ENCODE peak calls at places on chromosomes 12 and 14, in seven cellular contexts. W is PC-3, K is A549, U is psoas muscle, S is heart left ventricle, D is thoracic aorta, B is pancreas. Q is an unnamed sample.

GRCh38 chr12:96091833-96092232 is 56.4 kb upstream of the LTA4H start:
- DNase-seq in W (peak; percentile 40), K (no peak), U (no peak), S (no peak), D (no peak), B (no peak), Q (no peak)

GRCh38 chr12:120932956-120933526 is 28.9 kb upstream of the SPPL3 start:
- DNase-seq in W (no peak), K (no peak), U (no peak), S (no peak), D (no peak), B (no peak), Q (no peak)

GRCh38 chr12:79299447-79300198 is 391.1 kb downstream of the PAWR start:
- DNase-seq in W (no peak), K (no peak), U (no peak), S (no peak), D (no peak), B (no peak), Q (no peak)

GRCh38 chr14:28412076-28412475 is 354.5 kb upstream of the FOXG1 start:
- DNase-seq in W (no peak), K (no peak), U (no peak), S (no peak), D (no peak), B (no peak), Q (no peak)

GRCh38 chr12:114440450-114441383 is 34.8 kb upstream of the TBX5 start:
- DNase-seq in W (no peak), K (no peak), U (no peak), S (no peak), D (no peak), B (no peak), Q (no peak)

GRCh38 chr12:107328442-107329133 is 235.2 kb upstream of the CRY1 start:
- DNase-seq in W (peak; percentile 53), K (peak; percentile 31), U (no peak), S (no peak), D (no peak), B (no peak), Q (no peak)

GRCh38 chr12:128825845-128826244 is 2.1 kb upstream of the SLC15A4 start:
- DNase-seq in W (no peak), K (no peak), U (no peak), S (no peak), D (no peak), B (no peak), Q (no peak)

GRCh38 chr14:75487155-75487671 is 35.1 kb upstream of the BATF start:
- DNase-seq in W (peak; percentile 55), K (no peak), U (no peak), S (no peak), D (no peak), B (no peak), Q (peak; percentile 5)

GRCh38 chr12:77343291-77343690 is 277.9 kb upstream of the E2F7 start:
- DNase-seq in W (peak; percentile 63), K (no peak), U (no peak), S (no peak), D (no peak), B (no peak), Q (no peak)

GRCh38 chr12:112183591-112184021 is 58.2 kb downstream of the TRAFD1 start:
- DNase-seq in W (no peak), K (no peak), U (no peak), S (no peak), D (no peak), B (no peak), Q (no peak)

GRCh38 chr12:112183141-112183581 is 57.8 kb downstream of the TRAFD1 start:
- DNase-seq in W (no peak), K (no peak), U (no peak), S (no peak), D (no peak), B (no peak), Q (no peak)

GRCh38 chr12:112185093-112185923 is 59.9 kb downstream of the TRAFD1 start:
- DNase-seq in W (no peak), K (no peak), U (peak; percentile 19), S (no peak), D (no peak), B (peak; percentile 67), Q (no peak)

GRCh38 chr12:112182499-112182898 is 57.1 kb downstream of the TRAFD1 start:
- DNase-seq in W (no peak), K (no peak), U (no peak), S (no peak), D (no peak), B (no peak), Q (no peak)

DNA sequence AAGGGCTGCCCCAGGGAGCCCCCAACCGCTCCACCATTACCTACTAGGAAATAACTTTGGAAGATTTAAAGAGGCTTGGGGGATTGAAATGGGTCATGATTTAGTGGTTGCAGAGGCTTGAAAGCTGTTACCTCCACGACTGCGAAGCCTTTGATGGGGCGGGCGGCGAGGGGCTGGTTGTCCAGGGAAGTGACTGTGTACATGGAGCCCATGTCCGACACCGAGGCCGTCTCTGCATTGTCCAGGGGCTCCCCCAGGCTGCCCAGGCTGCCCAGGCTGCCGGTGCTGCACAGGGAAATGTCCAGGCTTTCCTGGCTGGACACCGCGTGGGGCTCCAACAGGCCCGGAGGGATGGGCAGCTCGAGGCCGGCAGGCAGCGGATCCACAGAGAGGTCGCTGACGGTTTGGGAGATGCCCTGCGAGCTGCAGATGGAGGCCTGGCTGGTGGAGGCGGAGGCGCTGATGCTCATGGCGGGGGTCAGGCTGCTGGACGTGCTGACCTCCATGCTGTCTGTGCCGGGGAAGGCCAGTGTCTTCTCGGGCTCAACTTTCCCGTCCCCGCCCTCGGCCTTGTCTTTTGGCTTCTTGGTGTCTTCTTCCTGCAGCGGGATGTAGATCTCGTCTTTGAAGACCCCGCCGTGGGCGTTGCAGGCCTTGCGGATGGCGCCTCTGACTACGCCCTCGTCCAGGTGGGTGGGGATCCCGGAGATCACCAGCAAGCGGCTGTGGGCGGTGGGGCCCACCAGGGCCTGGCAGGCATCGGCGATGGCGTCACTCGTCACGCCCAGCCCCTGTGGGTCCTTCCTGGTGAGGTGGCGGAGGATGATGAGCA is 58.9 kb downstream of the TRAFD1 start:
- DNase-seq in W (no peak), K (no peak), U (no peak), S (no peak), D (no peak), B (peak; percentile 68), Q (no peak)
- H3K27ac ChIP-seq in W (no peak overlapping the region), K (no peak overlapping the region), U (no peak overlapping the region), S (no peak overlapping the region), D (no peak overlapping the region), B (no peak overlapping the region), Q (no peak overlapping the region)

GRCh38 chr12:74646831-74647230 is 109.2 kb downstream of the ATXN7L3B start:
- DNase-seq in W (peak; percentile 48), K (no peak), U (no peak), S (no peak), D (no peak), B (no peak), Q (no peak)
- TF ChIP-seq CTCF in W (peak; percentile 60), K (peak; percentile 42), U (no peak), S (no peak), D (no peak), B (no peak), Q (no peak)

GRCh38 chr14:94114589-94115067 is 4.1 kb downstream of the IFI27 start:
- DNase-seq in W (no peak), K (no peak), U (no peak), S (no peak), D (no peak), B (no peak), Q (no peak)
- H3K4me3 ChIP-seq in W (no peak overlapping the region), K (no peak overlapping the region), U (no peak overlapping the region), S (no peak overlapping the region), D (no peak overlapping the region), B (no peak overlapping the region), Q (no peak overlapping the region)

DNA sequence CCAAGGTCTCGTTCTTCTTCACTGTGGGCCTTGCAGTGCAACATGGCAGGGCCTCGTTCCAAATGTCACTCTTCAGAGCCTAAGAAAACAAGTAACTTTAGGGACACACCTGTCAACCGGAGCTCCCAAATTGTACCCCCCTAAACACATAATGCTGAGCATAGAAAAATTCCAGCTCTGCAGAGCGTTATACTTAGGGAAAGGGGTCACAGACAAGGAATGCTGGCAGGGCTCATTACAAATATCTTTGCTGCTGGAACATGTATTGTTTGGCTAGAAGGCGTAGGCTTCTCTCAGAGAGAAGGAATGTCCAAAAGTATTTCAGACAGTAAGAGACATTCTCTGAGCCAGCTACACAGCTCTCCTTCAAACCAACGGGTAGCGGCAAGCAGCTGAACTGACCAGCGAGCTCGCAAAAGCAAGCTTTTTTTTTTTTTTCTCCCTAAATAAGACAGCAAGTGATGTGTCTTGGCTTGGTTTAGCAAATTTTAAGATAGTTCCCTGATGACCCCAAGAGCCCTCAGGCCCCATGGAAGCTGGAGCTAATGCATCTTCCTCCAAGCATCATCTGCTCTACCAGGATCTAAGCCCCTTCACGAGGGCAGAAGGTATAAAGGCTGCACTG is 24.5 kb downstream of the SSH1 start:
- DNase-seq in W (peak; percentile 53), K (no peak), U (no peak), S (no peak), D (no peak), B (no peak), Q (no peak)
- H3K27ac ChIP-seq in W (peak overlapping the region; percentile 41), K (peak overlapping the region; percentile 69), U (peak overlapping the region; percentile 92), S (peak overlapping the region; percentile 92), D (peak overlapping the region; percentile 95), B (peak overlapping the region; percentile 8), Q (peak overlapping the region; percentile 96)

DNA sequence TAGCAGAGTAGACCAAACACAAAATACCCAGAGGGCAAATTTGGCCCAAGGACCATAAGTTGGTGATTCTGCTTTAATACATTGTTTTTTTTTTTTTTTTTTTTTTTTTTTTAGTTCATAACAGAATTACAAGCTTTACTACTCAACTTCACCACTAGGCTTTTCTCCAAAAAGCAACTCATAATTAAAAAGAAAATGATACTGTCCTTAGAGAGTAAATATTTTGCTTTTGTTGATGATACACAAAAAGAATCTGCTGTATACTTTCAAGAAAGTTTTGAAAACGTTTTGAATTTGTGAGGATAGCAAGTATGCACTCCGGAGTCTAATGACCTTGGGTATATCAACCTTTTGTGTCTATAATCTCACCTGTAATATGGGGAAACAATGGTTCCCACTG is 68.9 kb upstream of the LMO3 start:
- DNase-seq in W (no peak), K (no peak), U (no peak), S (no peak), D (no peak), B (no peak), Q (no peak)
- TF ChIP-seq CTCF in W (no peak), K (no peak), U (no peak), S (no peak), D (no peak), B (no peak), Q (no peak)

DNA sequence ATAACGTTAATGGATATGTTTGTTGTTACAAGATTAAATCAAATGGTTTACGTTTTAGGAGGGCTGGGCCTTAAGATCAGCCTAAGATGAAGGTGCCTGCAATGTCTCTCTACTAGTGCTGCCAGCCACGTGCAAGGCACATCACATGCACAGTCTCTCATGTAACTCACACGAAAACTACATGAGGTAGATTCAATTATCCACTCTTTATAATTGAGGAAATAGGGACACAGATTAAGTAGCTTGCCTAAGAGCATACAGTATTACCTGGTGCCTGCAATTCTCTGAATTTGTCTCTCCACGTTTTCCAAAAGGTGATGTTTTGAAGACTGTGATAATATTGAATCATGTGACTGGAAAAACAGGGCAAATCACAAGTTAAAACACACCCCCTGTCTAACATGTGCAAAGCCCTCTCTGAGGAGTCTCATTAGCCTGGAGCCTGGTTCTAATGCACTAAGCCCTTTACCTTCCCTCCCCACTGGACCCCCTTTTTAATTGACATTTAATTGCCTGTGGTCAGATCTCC is 14.6 kb upstream of the ATP2A2 start:
- DNase-seq in W (no peak), K (no peak), U (no peak), S (no peak), D (no peak), B (no peak), Q (no peak)
- H3K4me3 ChIP-seq in W (no peak overlapping the region), K (no peak overlapping the region), U (no peak overlapping the region), S (peak overlapping the region; percentile 10), D (peak overlapping the region; percentile 27), B (no peak overlapping the region), Q (no peak overlapping the region)

GRCh38 chr12:71686658-71687025 is 760 bp downstream of the TMEM19 start:
- DNase-seq in W (peak; percentile 37), K (no peak), U (no peak), S (no peak), D (no peak), B (no peak), Q (no peak)
- H3K27ac ChIP-seq in W (peak overlapping the region; percentile 67), K (peak overlapping the region; percentile 87), U (peak overlapping the region; percentile 95), S (peak overlapping the region; percentile 94), D (peak overlapping the region; percentile 63), B (peak overlapping the region; percentile 83), Q (peak overlapping the region; percentile 95)